ENCODE peak calls at places on chromosome 22, in eight cellular contexts. B, S, P, H, I, K, G and L are unnamed samples.

GRCh38 chr22:38730411-38730871 is 24.7 kb downstream of the GTPBP1 start:
- DNase-seq in B (no peak), S (no peak), P (no peak), H (no peak), I (no peak), K (no peak), G (no peak), L (no peak)

GRCh38 chr22:49440931-49441330 is 386.7 kb downstream of the BRD1 start:
- DNase-seq in B (no peak), S (no peak), P (no peak), H (no peak), I (peak; percentile 15), K (no peak), G (no peak), L (no peak)

GRCh38 chr22:22952531-22953295 is 65.1 kb downstream of the IGLL5 start:
- DNase-seq in B (no peak), S (no peak), P (no peak), H (no peak), I (no peak), K (no peak), G (no peak), L (no peak)

GRCh38 chr22:49622241-49623105 is 205.2 kb downstream of the BRD1 start:
- DNase-seq in B (no peak), S (no peak), P (no peak), H (no peak), I (no peak), K (no peak), G (no peak), L (no peak)

GRCh38 chr22:35539910-35540599 is 576 bp upstream of the RASD2 start:
- DNase-seq in B (no peak), S (peak; percentile 81), P (peak; percentile 27), H (peak; percentile 79), I (peak; percentile 96), K (peak; percentile 98), G (peak; percentile 78), L (peak; percentile 74)

GRCh38 chr22:32558681-32559355 is 84.2 kb downstream of the FBXO7 start:
- DNase-seq in B (peak; percentile 88), S (peak; percentile 93), P (peak; percentile 13), H (peak; percentile 65), I (peak; percentile 93), K (no peak), G (peak; percentile 82), L (peak; percentile 69)

GRCh38 chr22:48600171-48600570 is 1227.5 kb downstream of the BRD1 start:
- DNase-seq in B (no peak), S (no peak), P (no peak), H (no peak), I (no peak), K (no peak), G (no peak), L (no peak)

GRCh38 chr22:35739076-35739475 is 21.4 kb downstream of the APOL5 start:
- DNase-seq in B (no peak), S (no peak), P (no peak), H (no peak), I (no peak), K (no peak), G (no peak), L (no peak)

GRCh38 chr22:45584121-45584570 is 81.5 kb downstream of the FBLN1 start:
- DNase-seq in B (peak; percentile 53), S (peak; percentile 53), P (no peak), H (no peak), I (peak; percentile 93), K (no peak), G (no peak), L (no peak)

GRCh38 chr22:32477608-32478007 is 3.0 kb downstream of the FBXO7 start:
- DNase-seq in B (no peak), S (no peak), P (no peak), H (no peak), I (no peak), K (no peak), G (no peak), L (no peak)

GRCh38 chr22:19429950-19430889 is 1.3 kb downstream of the HIRA start:
- DNase-seq in B (peak; percentile 80), S (peak; percentile 73), P (peak; percentile 51), H (peak; percentile 79), I (peak; percentile 86), K (peak; percentile 40), G (peak; percentile 26), L (peak; percentile 38)

GRCh38 chr22:23315341-23315917 is 135.1 kb downstream of the BCR start:
- DNase-seq in B (peak; percentile 76), S (peak; percentile 64), P (peak; percentile 56), H (peak; percentile 86), I (peak; percentile 88), K (peak; percentile 79), G (peak; percentile 78), L (peak; percentile 60)

GRCh38 chr22:50304528-50305392 is 2.7 kb downstream of the PLXNB2 start:
- DNase-seq in B (peak; percentile 34), S (peak; percentile 69), P (peak; percentile 59), H (peak; percentile 48), I (peak; percentile 95), K (no peak), G (peak; percentile 56), L (peak; percentile 77)

GRCh38 chr22:39084666-39085065 is 7.6 kb downstream of the APOBEC3G start:
- DNase-seq in B (no peak), S (no peak), P (no peak), H (no peak), I (no peak), K (no peak), G (no peak), L (no peak)

GRCh38 chr22:49303061-49303735 is 524.5 kb downstream of the BRD1 start:
- DNase-seq in B (no peak), S (no peak), P (no peak), H (no peak), I (no peak), K (no peak), G (no peak), L (no peak)

GRCh38 chr22:29553391-29554224 is at the start of gene THOC5:
- DNase-seq in B (peak; percentile 95), S (peak; percentile 98), P (peak; percentile 96), H (peak; percentile 97), I (peak; percentile 100), K (peak; percentile 96), G (peak; percentile 94), L (peak; percentile 95)
- H3K36me3 ChIP-seq in B (peaks cover 7% of the 10 kb centered on the region), S (peaks cover 8% of the 10 kb centered on the region), P (no peaks in the 10 kb centered on the region), H (no peaks in the 10 kb centered on the region), I (peaks cover 40% of the 10 kb centered on the region), K (peaks cover 33% of the 10 kb centered on the region), G (peaks cover 14% of the 10 kb centered on the region), L (no peaks in the 10 kb centered on the region)

GRCh38 chr22:43955883-43956286 is 643 bp downstream of the SAMM50 start:
- DNase-seq in B (peak; percentile 13), S (peak; percentile 57), P (no peak), H (no peak), I (no peak), K (no peak), G (no peak), L (no peak)
- H3K4me3 ChIP-seq in B (peak overlapping the region; percentile 64), S (peak overlapping the region; percentile 88), P (peak overlapping the region; percentile 48), H (peak overlapping the region; percentile 64), I (peak overlapping the region; percentile 97), K (peak overlapping the region; percentile 89), G (peak overlapping the region; percentile 78), L (peak overlapping the region; percentile 97)

GRCh38 chr22:21861856-21862255 is 5.6 kb downstream of the MAPK1 start:
- DNase-seq in B (no peak), S (peak; percentile 43), P (no peak), H (no peak), I (no peak), K (no peak), G (no peak), L (no peak)

GRCh38 chr22:21867528-21868266 is at the start of gene MAPK1:
- DNase-seq in B (peak; percentile 84), S (peak; percentile 95), P (peak; percentile 93), H (peak; percentile 96), I (peak; percentile 99), K (peak; percentile 98), G (peak; percentile 95), L (peak; percentile 95)

GRCh38 chr22:21862386-21863242 is 4.8 kb downstream of the MAPK1 start:
- DNase-seq in B (no peak), S (no peak), P (no peak), H (no peak), I (no peak), K (no peak), G (no peak), L (no peak)

GRCh38 chr22:21866821-21867527 is 471 bp downstream of the MAPK1 start:
- DNase-seq in B (peak; percentile 7), S (peak; percentile 69), P (peak; percentile 19), H (peak; percentile 13), I (peak; percentile 84), K (no peak), G (peak; percentile 35), L (peak; percentile 38)

DNA sequence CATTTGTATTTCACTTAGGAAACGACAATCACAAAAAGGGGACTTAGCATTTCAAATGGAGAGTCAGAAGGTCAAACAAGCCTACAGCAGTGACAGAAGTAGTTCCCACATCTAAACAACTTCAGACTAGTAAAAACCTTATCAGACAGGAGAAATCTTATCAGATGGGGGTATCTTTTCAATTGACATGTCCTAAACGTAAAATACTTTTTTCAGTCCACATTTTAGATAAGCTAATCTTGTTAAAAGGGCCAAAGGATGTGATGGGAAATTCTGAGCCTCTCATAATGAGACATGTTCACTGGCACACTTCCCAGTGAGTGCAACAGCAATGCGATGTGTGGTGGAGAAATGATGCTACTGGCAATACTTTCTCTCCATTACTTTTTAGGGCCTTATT is 2.4 kb downstream of the MAPK1 start:
- DNase-seq in B (peak; percentile 86), S (peak; percentile 99), P (peak; percentile 54), H (peak; percentile 56), I (peak; percentile 78), K (peak; percentile 54), G (no peak), L (peak; percentile 32)
- H3K4me1 ChIP-seq in B (peaks cover 2% of the 10 kb centered on the region), S (peaks cover 19% of the 10 kb centered on the region), P (peaks cover 49% of the 10 kb centered on the region), H (peaks cover 38% of the 10 kb centered on the region), I (peaks cover 31% of the 10 kb centered on the region), K (peaks cover 14% of the 10 kb centered on the region), G (peaks cover 69% of the 10 kb centered on the region), L (peaks cover 22% of the 10 kb centered on the region)

GRCh38 chr22:31091106-31091975 is 10.2 kb downstream of the SMTN start:
- DNase-seq in B (no peak), S (no peak), P (no peak), H (peak; percentile 4), I (peak; percentile 80), K (peak; percentile 11), G (peak; percentile 62), L (no peak)

GRCh38 chr22:31093090-31093850 is 12.2 kb downstream of the SMTN start:
- DNase-seq in B (no peak), S (no peak), P (no peak), H (peak; percentile 5), I (peak; percentile 81), K (peak; percentile 31), G (peak; percentile 59), L (no peak)

GRCh38 chr22:31093956-31094622 is 13.0 kb downstream of the SMTN start:
- DNase-seq in B (no peak), S (no peak), P (peak; percentile 38), H (no peak), I (peak; percentile 86), K (peak; percentile 22), G (peak; percentile 13), L (no peak)

GRCh38 chr22:31090217-31091085 is 9.3 kb downstream of the SMTN start:
- DNase-seq in B (no peak), S (no peak), P (no peak), H (no peak), I (peak; percentile 80), K (peak; percentile 24), G (peak; percentile 54), L (no peak)

DNA sequence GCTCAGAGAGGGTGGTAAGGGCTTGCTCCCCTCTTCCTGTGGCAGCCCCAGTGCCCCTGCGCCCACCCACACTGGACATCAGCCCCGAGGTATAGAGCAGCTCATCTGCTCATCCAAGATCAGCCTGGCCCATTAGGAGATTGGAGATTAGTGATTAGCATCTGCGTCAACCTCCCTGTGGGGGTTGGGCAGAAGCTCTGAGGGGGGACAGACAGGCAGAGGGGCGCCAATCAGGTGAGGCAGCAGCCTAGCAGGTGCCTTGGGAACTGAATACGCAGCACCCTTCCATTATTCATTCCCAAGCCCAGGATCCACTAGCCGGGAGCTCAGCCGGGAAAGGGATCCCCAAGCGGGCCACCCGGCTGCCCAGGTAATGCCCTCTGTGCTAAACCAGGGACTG is 11.0 kb downstream of the SMTN start:
- DNase-seq in B (no peak), S (no peak), P (no peak), H (no peak), I (no peak), K (peak; percentile 15), G (no peak), L (no peak)
- H3K36me3 ChIP-seq in B (peaks cover 88% of the 10 kb centered on the region), S (peaks cover 43% of the 10 kb centered on the region), P (no peaks in the 10 kb centered on the region), H (no peaks in the 10 kb centered on the region), I (peaks cover 97% of the 10 kb centered on the region), K (peaks cover 40% of the 10 kb centered on the region), G (peaks cover 20% of the 10 kb centered on the region), L (peaks cover 10% of the 10 kb centered on the region)